ENCODE peak calls at places on chromosome 2, in seven cellular contexts. One of them, this sample, is unnamed.

GRCh38 chr2:231056453-231057416 is at the start of gene PSMD1:
- DNase-seq in T-helper 22 cell: peak; percentile 83
- DNase-seq in GM12891: peak; percentile 91
- DNase-seq in tibial nerve: peak; percentile 93
- DNase-seq in GM23248: peak; percentile 91
- DNase-seq in dorsolateral prefrontal cortex: peak; percentile 93
- DNase-seq in sciatic nerve: peak; percentile 94
- DNase-seq in this sample: peak; percentile 91

GRCh38 chr2:240972201-240972600 is 26.2 kb upstream of the SNED1 start:
- DNase-seq in T-helper 22 cell: no peak
- DNase-seq in GM12891: no peak
- DNase-seq in tibial nerve: no peak
- DNase-seq in GM23248: no peak
- DNase-seq in dorsolateral prefrontal cortex: no peak
- DNase-seq in sciatic nerve: no peak
- DNase-seq in this sample: no peak

GRCh38 chr2:10252651-10253050 is 50.1 kb upstream of the HPCAL1 start:
- DNase-seq in T-helper 22 cell: no peak
- DNase-seq in GM12891: no peak
- DNase-seq in tibial nerve: no peak
- DNase-seq in GM23248: no peak
- DNase-seq in dorsolateral prefrontal cortex: no peak
- DNase-seq in sciatic nerve: peak; percentile 13
- DNase-seq in this sample: no peak

GRCh38 chr2:3132466-3132865 is 245.2 kb downstream of the EIPR1 start:
- DNase-seq in T-helper 22 cell: no peak
- DNase-seq in GM12891: no peak
- DNase-seq in tibial nerve: no peak
- DNase-seq in GM23248: no peak
- DNase-seq in dorsolateral prefrontal cortex: no peak
- DNase-seq in sciatic nerve: no peak
- DNase-seq in this sample: no peak

GRCh38 chr2:102442967-102443828 is 20.2 kb downstream of the IL18RAP start:
- DNase-seq in T-helper 22 cell: no peak
- DNase-seq in GM12891: peak; percentile 18
- DNase-seq in tibial nerve: peak; percentile 41
- DNase-seq in GM23248: peak; percentile 63
- DNase-seq in dorsolateral prefrontal cortex: no peak
- DNase-seq in sciatic nerve: no peak
- DNase-seq in this sample: no peak

GRCh38 chr2:55901322-55901721 is 22.3 kb downstream of the EFEMP1 start:
- DNase-seq in T-helper 22 cell: no peak
- DNase-seq in GM12891: no peak
- DNase-seq in tibial nerve: no peak
- DNase-seq in GM23248: peak; percentile 68
- DNase-seq in dorsolateral prefrontal cortex: no peak
- DNase-seq in sciatic nerve: no peak
- DNase-seq in this sample: no peak

GRCh38 chr2:196125596-196125995 is 45.8 kb downstream of the STK17B start:
- DNase-seq in T-helper 22 cell: no peak
- DNase-seq in GM12891: no peak
- DNase-seq in tibial nerve: no peak
- DNase-seq in GM23248: no peak
- DNase-seq in dorsolateral prefrontal cortex: no peak
- DNase-seq in sciatic nerve: no peak
- DNase-seq in this sample: no peak

GRCh38 chr2:200356794-200357472 is 50.4 kb downstream of the SPATS2L start:
- DNase-seq in T-helper 22 cell: no peak
- DNase-seq in GM12891: no peak
- DNase-seq in tibial nerve: no peak
- DNase-seq in GM23248: peak; percentile 79
- DNase-seq in dorsolateral prefrontal cortex: no peak
- DNase-seq in sciatic nerve: no peak
- DNase-seq in this sample: no peak

GRCh38 chr2:85772019-85772745 is 18.4 kb downstream of the ATOH8 start:
- DNase-seq in T-helper 22 cell: no peak
- DNase-seq in GM12891: no peak
- DNase-seq in tibial nerve: peak; percentile 99
- DNase-seq in GM23248: peak; percentile 99
- DNase-seq in dorsolateral prefrontal cortex: peak; percentile 97
- DNase-seq in sciatic nerve: peak; percentile 99
- DNase-seq in this sample: peak; percentile 95

GRCh38 chr2:95314964-95315611 is 17.9 kb downstream of the KCNIP3 start:
- DNase-seq in T-helper 22 cell: no peak
- DNase-seq in GM12891: peak; percentile 56
- DNase-seq in tibial nerve: no peak
- DNase-seq in GM23248: peak; percentile 74
- DNase-seq in dorsolateral prefrontal cortex: peak; percentile 75
- DNase-seq in sciatic nerve: no peak
- DNase-seq in this sample: no peak

GRCh38 chr2:86704482-86704971 is 15.6 kb upstream of the RMND5A start:
- DNase-seq in T-helper 22 cell: no peak
- DNase-seq in GM12891: no peak
- DNase-seq in tibial nerve: no peak
- DNase-seq in GM23248: peak; percentile 86
- DNase-seq in dorsolateral prefrontal cortex: no peak
- DNase-seq in sciatic nerve: no peak
- DNase-seq in this sample: no peak

GRCh38 chr2:109284816-109285215 is 155.8 kb downstream of the SH3RF3 start:
- DNase-seq in T-helper 22 cell: no peak
- DNase-seq in GM12891: no peak
- DNase-seq in tibial nerve: peak; percentile 33
- DNase-seq in GM23248: peak; percentile 37
- DNase-seq in dorsolateral prefrontal cortex: no peak
- DNase-seq in sciatic nerve: no peak
- DNase-seq in this sample: no peak

GRCh38 chr2:23379220-23379695 is 5.7 kb upstream of the KLHL29 start:
- DNase-seq in T-helper 22 cell: no peak
- DNase-seq in GM12891: no peak
- DNase-seq in tibial nerve: no peak
- DNase-seq in GM23248: no peak
- DNase-seq in dorsolateral prefrontal cortex: no peak
- DNase-seq in sciatic nerve: no peak
- DNase-seq in this sample: no peak

GRCh38 chr2:54461251-54461650 is 5.1 kb downstream of the SPTBN1 start:
- DNase-seq in T-helper 22 cell: no peak
- DNase-seq in GM12891: no peak
- DNase-seq in tibial nerve: no peak
- DNase-seq in GM23248: peak; percentile 84
- DNase-seq in dorsolateral prefrontal cortex: no peak
- DNase-seq in sciatic nerve: no peak
- DNase-seq in this sample: no peak

GRCh38 chr2:14517731-14518130 is 114.8 kb upstream of the LRATD1 start:
- DNase-seq in T-helper 22 cell: no peak
- DNase-seq in GM12891: no peak
- DNase-seq in tibial nerve: no peak
- DNase-seq in GM23248: peak; percentile 16
- DNase-seq in dorsolateral prefrontal cortex: no peak
- DNase-seq in sciatic nerve: no peak
- DNase-seq in this sample: no peak

GRCh38 chr2:127072380-127072779 is 34.6 kb downstream of the BIN1 start:
- DNase-seq in T-helper 22 cell: no peak
- DNase-seq in GM12891: no peak
- DNase-seq in tibial nerve: no peak
- DNase-seq in GM23248: no peak
- DNase-seq in dorsolateral prefrontal cortex: no peak
- DNase-seq in sciatic nerve: no peak
- DNase-seq in this sample: no peak

GRCh38 chr2:233486778-233487552 is 79.6 kb downstream of the USP40 start:
- DNase-seq in T-helper 22 cell: no peak
- DNase-seq in GM12891: no peak
- DNase-seq in tibial nerve: no peak
- DNase-seq in GM23248: peak; percentile 78
- DNase-seq in dorsolateral prefrontal cortex: no peak
- DNase-seq in sciatic nerve: no peak
- DNase-seq in this sample: no peak

GRCh38 chr2:131055169-131056065 is 37.8 kb downstream of the FAM168B start:
- DNase-seq in T-helper 22 cell: no peak
- DNase-seq in GM12891: no peak
- DNase-seq in tibial nerve: no peak
- DNase-seq in GM23248: peak; percentile 71
- DNase-seq in dorsolateral prefrontal cortex: peak; percentile 76
- DNase-seq in sciatic nerve: peak; percentile 43
- DNase-seq in this sample: no peak